ENCODE peak calls at places on chromosome 13, in seven cellular contexts. L is thyroid gland, V is tibial nerve, N is transverse colon, O is IMR-90, W is body of pancreas, P is esophagus squamous epithelium. K is an unnamed sample. For H3K4me1, the result is how much of the 10 kb centered on the place peaks cover.

GRCh38 chr13:89755729-89756492 is 1591.6 kb upstream of the MIR17HG start:
- DNase-seq in N (no peak), V (no peak), P (no peak), O (no peak), W (no peak), L (no peak), K (no peak)

GRCh38 chr13:76820759-76821158 is 65.4 kb downstream of the KCTD12 start:
- DNase-seq in V (peak), O (no peak), L (peak), N (no peak), W (peak), P (no peak), K (peak)

GRCh38 chr13:73335226-73335625 is 276.4 kb downstream of the KLF5 start:
- DNase-seq in V (no peak), P (no peak), W (no peak), O (peak), L (no peak), N (no peak), K (no peak)

GRCh38 chr13:42497798-42498197 is 76.2 kb upstream of the TNFSF11 start:
- DNase-seq in L (no peak), W (no peak), P (no peak), V (no peak), N (no peak), O (peak), K (no peak)

GRCh38 chr13:40170982-40171381 is 495.5 kb downstream of the FOXO1 start:
- DNase-seq in N (no peak), V (no peak), L (no peak), O (no peak), P (no peak), W (no peak), K (no peak)

GRCh38 chr13:45674908-45675307 is 27.2 kb upstream of the CBY2 start:
- DNase-seq in O (peak), P (no peak), V (no peak), L (no peak), N (no peak), W (peak), K (no peak)

GRCh38 chr13:20227730-20228129 is 4.4 kb downstream of the GJB6 start:
- DNase-seq in O (no peak), N (no peak), L (no peak), P (no peak), V (no peak), W (no peak), K (no peak)

GRCh38 chr13:42820450-42820849 is 39.1 kb downstream of the FAM216B start:
- DNase-seq in O (no peak), L (no peak), V (no peak), W (no peak), N (no peak), P (no peak), K (no peak)

GRCh38 chr13:50512602-50513527 is 330.6 kb downstream of the DLEU7 start:
- DNase-seq in L (peak), V (peak), P (peak), W (peak), O (peak), N (peak), K (peak)

DNA sequence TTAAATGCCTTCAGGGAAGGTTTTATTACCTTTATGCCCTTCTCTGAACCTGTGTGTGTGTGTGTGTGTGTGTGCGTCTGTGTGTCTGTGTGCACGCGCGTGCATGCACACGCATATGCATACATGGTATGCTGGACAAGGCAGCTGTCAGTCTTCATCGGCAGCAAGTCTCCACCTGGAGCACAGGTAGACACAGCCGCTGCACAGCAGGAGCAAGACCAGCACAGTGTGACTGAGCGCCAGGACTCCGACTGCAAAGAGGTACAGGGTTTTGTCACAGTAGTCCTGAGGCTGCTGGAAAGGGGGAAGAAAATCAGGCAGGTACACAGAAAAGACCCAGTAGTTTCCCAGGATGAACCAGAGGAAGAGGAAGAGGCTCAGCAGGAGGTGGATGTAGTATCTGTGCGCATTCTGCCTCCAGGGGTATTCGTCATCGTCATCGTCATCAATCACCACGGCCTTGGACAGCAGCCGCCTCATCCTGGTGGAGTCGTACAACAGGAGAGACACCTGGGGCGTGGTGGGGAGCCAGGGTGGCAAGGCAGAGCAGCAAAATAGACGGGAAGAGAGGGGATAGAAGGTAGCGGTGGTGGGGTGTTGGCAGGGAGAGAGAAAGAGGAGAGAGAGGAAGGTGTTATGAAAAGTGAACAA is 12.8 kb upstream of the DHRS12 start:
- DNase-seq in L (no peak), O (no peak), N (no peak), V (no peak), W (no peak), P (no peak), K (no peak)
- H3K4me1 ChIP-seq in L (under half), O (under half), N (under half), V (under half), W (under half), P (under half), K (under half)

DNA sequence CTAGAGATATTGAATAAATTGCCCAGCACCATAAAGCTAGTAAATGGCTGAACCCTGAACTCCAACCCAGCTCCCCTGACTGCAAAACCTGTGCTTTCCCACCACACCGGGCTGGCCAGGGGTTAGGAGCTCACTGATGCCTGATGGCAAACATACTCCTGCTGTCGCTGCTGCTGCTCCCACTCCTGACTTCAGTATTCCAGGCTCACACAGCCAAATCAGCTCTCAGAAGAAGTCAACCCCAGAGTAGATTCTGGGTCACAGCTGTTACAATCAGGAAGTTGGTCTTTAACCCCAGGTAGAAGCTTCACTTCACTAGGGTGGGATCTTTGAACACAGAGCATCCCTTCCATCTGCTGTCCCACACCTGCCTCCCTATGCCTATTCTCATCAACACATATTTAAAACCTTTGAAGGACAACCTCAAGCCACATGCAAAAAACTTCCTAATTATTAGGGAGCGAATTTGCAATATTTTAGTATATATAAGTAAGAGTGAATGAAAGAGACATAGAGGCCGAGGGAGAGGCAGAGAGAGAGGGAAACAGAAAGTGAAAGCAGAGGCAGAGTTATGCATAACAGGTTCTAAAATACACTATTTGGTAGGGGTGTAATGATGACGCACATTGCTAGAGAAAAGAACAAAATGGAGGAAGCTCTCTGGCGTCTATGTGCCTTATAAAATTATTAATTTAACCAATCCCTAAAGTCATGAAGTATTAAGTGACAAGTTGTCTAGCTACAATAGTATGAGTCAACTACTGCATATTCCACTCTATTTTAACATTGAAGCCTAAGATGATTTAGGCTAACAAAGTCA is 99.4 kb upstream of the SERP2 start:
- DNase-seq in N (no peak), P (no peak), V (no peak), L (no peak), W (no peak), O (peak), K (no peak)
- TF ChIP-seq POLR2A in N (no peak), P (no peak), V (no peak), L (no peak), W (no peak), O (no peak), K (no peak)

GRCh38 chr13:79398169-79398568 is 7.9 kb downstream of the RBM26 start:
- DNase-seq in W (no peak), O (no peak), P (no peak), L (no peak), N (no peak), V (no peak), K (no peak)
- H3K4me1 ChIP-seq in W (under half), O (under half), P (half or more), L (under half), N (under half), V (under half), K (under half)

DNA sequence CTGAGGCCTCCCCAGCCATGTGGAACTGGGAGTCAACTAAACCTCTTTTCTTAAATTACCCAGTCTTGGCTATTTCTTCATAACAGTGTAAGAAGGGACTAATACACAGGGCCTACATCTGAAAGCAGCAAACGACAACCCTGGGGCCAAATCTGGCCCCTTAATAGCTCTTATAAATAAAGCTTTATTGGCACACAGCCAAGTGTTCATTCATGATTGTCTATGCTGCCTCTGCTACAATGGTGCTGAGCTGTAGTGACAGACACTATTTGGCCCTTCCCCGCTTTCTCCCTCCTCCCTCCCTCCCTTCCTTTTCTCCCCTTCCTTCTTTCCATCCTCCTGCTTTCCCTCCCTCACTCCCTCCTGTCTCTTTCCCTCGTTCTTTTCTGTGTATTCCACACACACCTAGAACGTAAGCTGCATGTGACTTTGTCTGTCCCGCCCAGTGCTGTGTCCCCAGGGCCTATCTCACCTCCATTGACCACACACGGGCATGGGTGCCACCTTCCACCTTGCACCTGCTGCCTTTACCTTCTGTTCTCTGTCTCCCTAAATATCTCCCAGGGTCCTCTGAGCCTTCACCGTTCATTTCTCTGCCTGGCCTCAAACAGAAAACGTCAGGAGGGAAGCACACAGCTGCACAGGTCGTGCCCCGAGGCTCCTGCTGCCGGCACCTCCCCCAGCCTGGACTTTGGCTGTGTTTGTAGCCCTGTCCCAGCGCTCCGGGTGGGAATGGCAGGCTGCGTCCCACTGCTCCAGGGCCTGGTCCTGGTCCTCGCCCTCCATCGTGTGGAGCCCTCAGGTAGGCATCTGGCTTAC is at the start of gene PROZ:
- DNase-seq in N (no peak), V (no peak), P (no peak), W (no peak), L (no peak), O (no peak), K (no peak)
- TF ChIP-seq POLR2A in N (no peak), V (no peak), P (no peak), W (no peak), L (no peak), O (no peak), K (no peak)

DNA sequence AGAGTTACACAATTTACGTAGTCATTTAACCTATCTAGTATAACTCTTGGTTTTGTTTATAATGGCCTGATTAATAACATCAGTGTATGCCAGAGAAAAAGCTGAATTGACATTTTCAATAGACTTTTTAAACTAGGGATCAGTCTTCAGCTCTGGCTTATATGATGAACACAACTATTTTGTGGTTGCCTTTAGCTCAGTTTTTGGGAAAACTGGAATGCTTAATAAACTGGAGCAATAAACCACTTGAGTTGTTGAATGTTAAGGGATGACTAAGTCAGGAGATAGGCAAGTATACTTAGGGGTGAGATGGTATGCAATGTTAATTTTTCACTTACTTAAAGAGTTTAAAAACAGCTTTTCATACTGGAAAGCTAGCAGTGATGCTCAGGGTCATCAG is 2.3 kb downstream of the NDFIP2 start:
- DNase-seq in V (no peak), L (no peak), P (no peak), O (peak), N (no peak), W (no peak), K (no peak)
- H3K4me1 ChIP-seq in V (under half), L (under half), P (half or more), O (under half), N (under half), W (half or more), K (under half)

GRCh38 chr13:111228262-111229144 is 91.9 kb upstream of the TEX29 start:
- DNase-seq in N (no peak), W (no peak), P (no peak), L (no peak), V (no peak), O (peak), K (no peak)
- TF ChIP-seq POLR2A in N (no peak), W (no peak), P (no peak), L (no peak), V (no peak), O (no peak), K (no peak)

GRCh38 chr13:98480915-98481510 is 95.9 kb downstream of the STK24 start:
- DNase-seq in N (peak), P (no peak), W (no peak), O (peak), L (no peak), V (no peak), K (no peak)

GRCh38 chr13:98476106-98476505 is 100.8 kb downstream of the STK24 start:
- DNase-seq in V (no peak), W (no peak), P (no peak), O (no peak), N (no peak), L (no peak), K (no peak)

GRCh38 chr13:98479496-98480003 is 97.4 kb downstream of the STK24 start:
- DNase-seq in O (no peak), N (no peak), L (no peak), W (no peak), P (no peak), V (no peak), K (no peak)

GRCh38 chr13:98476538-98476966 is 100.4 kb downstream of the STK24 start:
- DNase-seq in L (peak), P (no peak), V (no peak), N (peak), W (peak), O (peak), K (no peak)

DNA sequence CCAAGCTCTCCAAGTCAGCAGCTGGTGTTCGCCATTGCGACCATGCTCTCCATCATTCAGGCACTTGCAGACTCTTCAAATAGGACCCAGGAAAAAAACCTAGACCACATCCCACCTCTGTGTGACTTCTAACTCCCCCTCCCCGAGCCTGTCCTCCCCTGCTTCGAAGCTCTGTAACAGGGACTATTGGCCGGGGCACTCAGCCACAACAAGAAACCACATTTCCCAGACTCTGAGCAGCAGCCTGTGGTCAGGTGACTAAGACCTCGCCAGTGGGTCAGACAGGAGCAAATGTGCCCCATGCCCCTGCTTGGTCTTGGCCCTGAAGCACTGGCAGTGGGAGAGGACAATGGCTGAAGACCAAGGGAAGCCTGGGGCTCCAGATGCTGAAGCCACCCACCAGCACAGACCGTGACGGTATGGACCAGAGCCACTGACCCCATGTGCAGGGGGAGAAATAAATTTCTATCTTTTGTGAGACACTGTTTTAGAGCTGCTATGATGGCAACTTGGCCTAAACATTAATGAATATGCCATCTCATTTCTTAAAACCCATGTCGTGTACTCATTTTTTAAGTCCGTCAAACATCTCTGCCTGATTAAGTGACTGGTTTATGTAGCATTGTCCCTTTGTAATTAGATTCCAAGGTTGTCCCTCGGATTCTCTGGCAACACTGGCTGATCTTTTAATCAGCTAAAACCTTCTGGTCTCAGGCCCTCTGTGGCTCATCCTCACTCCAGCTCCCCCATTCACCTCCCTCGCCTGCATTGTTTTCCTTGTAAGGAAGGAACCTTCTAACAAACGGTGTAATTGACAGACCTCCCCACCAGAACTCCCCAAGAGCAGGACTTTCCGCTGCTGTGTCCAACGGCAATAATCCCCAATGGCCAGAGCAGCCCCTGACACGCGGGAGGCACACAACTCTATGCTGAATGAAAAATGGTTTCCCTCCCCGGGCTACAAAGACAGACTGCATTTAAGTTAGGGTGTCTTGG is 98.5 kb downstream of the STK24 start:
- DNase-seq in L (no peak), O (peak), P (no peak), W (no peak), N (no peak), V (no peak), K (peak)
- H3K4me1 ChIP-seq in L (under half), O (under half), P (half or more), W (half or more), N (under half), V (under half), K (under half)

GRCh38 chr13:99496322-99497142 is 4.7 kb upstream of the TM9SF2 start:
- DNase-seq in W (peak), L (peak), V (no peak), P (peak), O (peak), N (peak), K (peak)
- TF ChIP-seq POLR2A in W (no peak), L (no peak), V (peak), P (no peak), O (no peak), N (no peak), K (no peak)

GRCh38 chr13:33114146-33114545 is 97.9 kb downstream of the KL start:
- DNase-seq in L (no peak), N (no peak), W (no peak), O (peak), P (no peak), V (no peak), K (no peak)
- H3K4me1 ChIP-seq in L (under half), N (under half), W (under half), O (under half), P (half or more), V (under half), K (under half)